ENCODE peak calls at places on chromosomes 2 and 18, in five cellular contexts. P is K562; L is CD8-positive, alpha-beta memory T cell; U is hepatocyte; B is transverse colon. F is an unnamed sample. For H3K4me1, the result is how much of the 10 kb centered on the place peaks cover.

GRCh38 chr2:222813177-222813843 is 47.5 kb upstream of the ACSL3 start:
- DNase-seq in P (no peak), L (no peak), U (no peak), B (no peak), F (peak)

GRCh38 chr2:33531345-33532059 is 55.1 kb downstream of the RASGRP3 start:
- DNase-seq in P (no peak), L (no peak), U (no peak), B (no peak), F (no peak)

GRCh38 chr2:132567682-132568081 is 102.3 kb downstream of the LYPD1 start:
- DNase-seq in P (no peak), L (no peak), U (no peak), B (no peak), F (no peak)

GRCh38 chr18:44133483-44133882 is 547.2 kb upstream of the SETBP1 start:
- DNase-seq in P (no peak), L (no peak), U (no peak), B (no peak), F (no peak)

GRCh38 chr2:206438196-206438727 is 5.1 kb upstream of the ADAM23 start:
- DNase-seq in P (no peak), L (no peak), U (no peak), B (no peak), F (no peak)

GRCh38 chr2:119366161-119366648 is 429 bp downstream of the C2orf76 start:
- DNase-seq in P (no peak), L (no peak), U (peak), B (peak), F (no peak)

GRCh38 chr2:242020196-242021004 is 150.9 kb downstream of the RTP5 start:
- DNase-seq in P (no peak), L (no peak), U (peak), B (peak), F (no peak)

GRCh38 chr2:120775261-120775660 is 39.6 kb downstream of the GLI2 start:
- DNase-seq in P (no peak), L (no peak), U (no peak), B (no peak), F (no peak)

GRCh38 chr2:37730037-37730813 is 58.8 kb upstream of the CDC42EP3 start:
- DNase-seq in P (no peak), L (no peak), U (no peak), B (no peak), F (no peak)

GRCh38 chr2:37326285-37326684 is 1.7 kb upstream of the PRKD3 start:
- DNase-seq in P (no peak), L (no peak), U (peak), B (no peak), F (no peak)

GRCh38 chr18:56202567-56203136 is 435.7 kb downstream of the TXNL1 start:
- DNase-seq in P (no peak), L (no peak), U (no peak), B (no peak), F (no peak)

GRCh38 chr2:240162032-240162431 is 21.6 kb upstream of the OTOS start:
- DNase-seq in P (no peak), L (no peak), U (no peak), B (no peak), F (no peak)

GRCh38 chr2:42057159-42057901 is 9.5 kb downstream of the PKDCC start:
- DNase-seq in P (no peak), L (no peak), U (no peak), B (no peak), F (no peak)
- H3K4me1 ChIP-seq in P (under half), L (under half), U (half or more), B (half or more), F (under half)

DNA sequence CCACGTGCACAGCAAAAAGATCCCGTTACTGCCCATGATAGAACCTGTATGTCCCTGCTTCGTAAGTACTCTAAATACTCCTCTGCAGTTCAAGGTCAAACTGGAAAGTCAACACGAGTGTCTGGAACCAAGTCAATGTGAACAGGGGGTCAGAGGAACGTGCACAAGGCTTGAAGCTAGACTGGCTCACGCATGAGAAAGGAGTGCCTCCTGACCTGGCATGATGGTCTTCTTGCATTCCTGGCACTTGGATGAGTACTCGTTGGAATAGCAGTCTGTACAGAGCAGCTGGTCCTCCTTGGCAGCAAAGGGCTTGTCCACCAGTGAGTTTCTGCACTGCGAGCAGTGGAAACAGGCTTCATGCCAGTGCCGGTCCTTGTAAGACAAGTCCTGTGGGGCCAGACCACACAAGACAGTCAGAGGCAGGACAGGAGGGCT is 25.5 kb downstream of the FHL2 start:
- DNase-seq in P (no peak), L (no peak), U (no peak), B (peak), F (no peak)
- H3K4me3 ChIP-seq in P (no peak), L (no peak), U (no peak), B (no peak), F (no peak)

GRCh38 chr2:219405451-219405850 is 12.7 kb upstream of the DES start:
- DNase-seq in P (no peak), L (no peak), U (no peak), B (no peak), F (no peak)
- H3K4me1 ChIP-seq in P (under half), L (under half), U (under half), B (under half), F (under half)

GRCh38 chr2:104863585-104864279 is 9.8 kb downstream of the POU3F3 start:
- DNase-seq in P (no peak), L (no peak), U (no peak), B (no peak), F (no peak)
- H3K4me3 ChIP-seq in P (no peak), L (no peak), U (no peak), B (no peak), F (no peak)

GRCh38 chr2:30235859-30236535 is 4.7 kb downstream of the LBH start:
- DNase-seq in P (no peak), L (no peak), U (no peak), B (no peak), F (no peak)
- H3K4me1 ChIP-seq in P (under half), L (half or more), U (under half), B (half or more), F (half or more)

GRCh38 chr2:218985325-218986091 is 524 bp upstream of the FEV start:
- DNase-seq in P (peak), L (no peak), U (no peak), B (no peak), F (no peak)

GRCh38 chr2:218986148-218986761 is 1.3 kb upstream of the FEV start:
- DNase-seq in P (no peak), L (no peak), U (no peak), B (no peak), F (no peak)

GRCh38 chr2:218984239-218985020 is 554 bp downstream of the FEV start:
- DNase-seq in P (no peak), L (no peak), U (peak), B (no peak), F (no peak)

GRCh38 chr2:218983971-218984238 is 1.1 kb downstream of the FEV start:
- DNase-seq in P (no peak), L (no peak), U (no peak), B (no peak), F (no peak)

GRCh38 chr2:218985021-218985324 is at the start of gene FEV:
- DNase-seq in P (no peak), L (no peak), U (no peak), B (no peak), F (no peak)
- H3K4me3 ChIP-seq in P (no peak), L (no peak), U (no peak), B (peak), F (no peak)

GRCh38 chr2:205020673-205021072 is 475.4 kb downstream of the PARD3B start:
- DNase-seq in P (no peak), L (no peak), U (no peak), B (no peak), F (no peak)

GRCh38 chr2:205030695-205031094 is 485.4 kb downstream of the PARD3B start:
- DNase-seq in P (no peak), L (no peak), U (no peak), B (no peak), F (no peak)

GRCh38 chr2:205022751-205023150 is 477.5 kb downstream of the PARD3B start:
- DNase-seq in P (no peak), L (no peak), U (no peak), B (no peak), F (no peak)

GRCh38 chr2:205025580-205026240 is 480.4 kb downstream of the PARD3B start:
- DNase-seq in P (no peak), L (no peak), U (no peak), B (no peak), F (no peak)

DNA sequence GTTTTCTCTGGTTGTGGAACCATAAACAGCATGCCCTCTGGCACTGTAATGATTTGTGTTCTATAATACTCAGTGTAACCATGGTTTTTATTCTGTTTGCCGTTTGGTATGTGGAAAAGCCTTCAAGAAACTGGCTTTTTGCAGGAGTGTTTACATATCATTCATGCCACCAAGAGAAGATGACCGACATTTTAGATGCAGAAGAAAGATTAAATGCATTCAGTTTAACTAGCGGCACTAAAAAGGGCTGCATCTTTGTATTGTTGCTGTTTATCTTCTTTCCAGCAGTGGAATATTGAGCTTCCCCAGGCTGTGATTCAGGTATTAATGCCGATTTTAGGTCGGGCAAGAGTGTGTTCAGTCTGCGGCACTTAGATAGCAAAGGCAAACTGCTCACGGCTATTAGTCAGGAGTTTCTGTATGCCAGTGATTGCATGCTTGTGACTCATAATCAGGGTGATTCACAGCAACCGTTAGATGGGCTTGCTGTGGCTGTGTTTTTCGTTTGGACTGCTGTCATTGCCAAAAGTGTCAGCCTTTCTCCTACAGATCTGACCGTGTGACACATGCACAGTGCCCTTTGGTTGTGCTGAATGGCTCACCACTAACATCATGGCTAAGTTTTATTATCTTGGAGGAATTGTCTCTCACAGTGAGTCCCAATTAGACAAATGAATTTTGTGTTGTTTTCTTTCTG is 479.7 kb downstream of the PARD3B start:
- DNase-seq in P (peak), L (no peak), U (peak), B (peak), F (no peak)
- H3K4me1 ChIP-seq in P (under half), L (under half), U (under half), B (under half), F (under half)

GRCh38 chr2:42622943-42623676 is 54.7 kb downstream of the MTA3 start:
- DNase-seq in P (no peak), L (no peak), U (no peak), B (peak), F (no peak)
- H3K4me3 ChIP-seq in P (no peak), L (no peak), U (no peak), B (no peak), F (no peak)

F was measured in naive thymus-derived CD4-positive, alpha-beta T cell.